ENCODE peak calls at places on chromosomes 2 and 18, in ten cellular contexts. H, R, O, L, U, P, T, G, I and W are unnamed samples.

GRCh38 chr2:96114903-96115581 is 1.3 kb downstream of the ADRA2B start:
- DNase-seq in H (no peak), R (no peak), O (no peak), L (no peak), U (no peak), P (no peak), T (no peak), G (no peak), I (no peak), W (no peak)

GRCh38 chr2:147588191-147588590 is 256.6 kb upstream of the ACVR2A start:
- DNase-seq in H (peak; percentile 78), R (no peak), O (no peak), L (peak; percentile 78), U (peak; percentile 74), P (no peak), T (peak; percentile 18), G (peak; percentile 64), I (peak; percentile 74), W (no peak)

GRCh38 chr2:36960005-36960675 is 6.2 kb downstream of the STRN start:
- DNase-seq in H (no peak), R (no peak), O (no peak), L (no peak), U (no peak), P (no peak), T (no peak), G (no peak), I (no peak), W (no peak)

GRCh38 chr2:54074636-54075341 is 40.6 kb upstream of the ACYP2 start:
- DNase-seq in H (no peak), R (no peak), O (no peak), L (no peak), U (peak; percentile 16), P (no peak), T (no peak), G (no peak), I (peak; percentile 81), W (peak; percentile 19)

GRCh38 chr2:108643450-108643849 is 75.8 kb upstream of the RANBP2 start:
- DNase-seq in H (peak; percentile 50), R (no peak), O (no peak), L (no peak), U (no peak), P (no peak), T (no peak), G (no peak), I (no peak), W (no peak)

GRCh38 chr18:56672981-56673380 is 21.8 kb downstream of the WDR7 start:
- DNase-seq in H (no peak), R (no peak), O (no peak), L (no peak), U (no peak), P (no peak), T (no peak), G (no peak), I (no peak), W (no peak)

GRCh38 chr2:65164379-65165023 is 34.6 kb upstream of the RAB1A start:
- DNase-seq in H (no peak), R (peak; percentile 21), O (no peak), L (peak; percentile 17), U (no peak), P (no peak), T (no peak), G (no peak), I (no peak), W (no peak)

GRCh38 chr2:25912851-25913695 is 34.8 kb upstream of the ASXL2 start:
- DNase-seq in H (peak; percentile 3), R (no peak), O (no peak), L (peak; percentile 67), U (peak; percentile 32), P (no peak), T (peak; percentile 41), G (peak; percentile 9), I (no peak), W (no peak)